ENCODE peak calls at places on chromosome 7, in eight cellular contexts. M, G, B, K, A, F, S and U are unnamed samples.

GRCh38 chr7:105643384-105643783 is 62.1 kb upstream of the EFCAB10 start:
- DNase-seq in S (no peak), K (no peak), F (peak), A (no peak), G (no peak), M (no peak), B (peak), U (no peak)

GRCh38 chr7:73725703-73726466 is 6.4 kb upstream of the STX1A start:
- DNase-seq in F (peak), S (peak), K (no peak), M (peak), A (peak), G (peak), B (peak), U (peak)

GRCh38 chr7:33764752-33765451 is 140.4 kb upstream of the BMPER start:
- DNase-seq in B (no peak), A (peak), M (no peak), F (no peak), G (peak), K (no peak), S (peak), U (no peak)

GRCh38 chr7:68613405-68613804 is 984.9 kb upstream of the AUTS2 start:
- DNase-seq in B (no peak), M (no peak), F (no peak), K (no peak), S (no peak), G (no peak), A (no peak), U (no peak)

GRCh38 chr7:25726682-25727357 is 425.2 kb upstream of the NFE2L3 start:
- DNase-seq in S (no peak), A (no peak), F (no peak), B (no peak), M (no peak), K (no peak), G (no peak), U (no peak)

GRCh38 chr7:95718556-95719410 is 53.6 kb upstream of the DYNC1I1 start:
- DNase-seq in G (peak), A (no peak), K (no peak), M (no peak), F (no peak), S (no peak), B (peak), U (no peak)

GRCh38 chr7:21507627-21508343 is 35.1 kb upstream of the DNAH11 start:
- DNase-seq in K (no peak), B (peak), A (peak), M (no peak), G (peak), S (peak), F (no peak), U (peak)

GRCh38 chr7:30240401-30240800 is 44.0 kb upstream of the ZNRF2 start:
- DNase-seq in A (no peak), B (peak), K (no peak), G (no peak), F (no peak), S (no peak), M (no peak), U (peak)

GRCh38 chr7:97845622-97846203 is 26.5 kb downstream of the ASNS start:
- DNase-seq in M (no peak), F (no peak), S (peak), K (no peak), A (no peak), B (peak), G (peak), U (peak)

GRCh38 chr7:22375359-22376048 is 18.6 kb upstream of the RAPGEF5 start:
- DNase-seq in F (no peak), M (no peak), A (no peak), K (no peak), S (no peak), G (no peak), B (no peak), U (no peak)

GRCh38 chr7:50793115-50793946 is 10.6 kb upstream of the GRB10 start:
- DNase-seq in G (peak), A (peak), M (peak), K (no peak), S (peak), F (peak), B (peak), U (peak)

GRCh38 chr7:47581442-47581820 is 480 bp downstream of the TNS3 start:
- DNase-seq in A (peak), B (no peak), S (no peak), K (no peak), G (no peak), M (no peak), F (no peak), U (no peak)

GRCh38 chr7:156423876-156424275 is 216.7 kb upstream of the RNF32 start:
- DNase-seq in M (no peak), G (no peak), B (no peak), S (peak), F (no peak), K (no peak), A (no peak), U (no peak)

GRCh38 chr7:141920281-141920680 is 4.1 kb downstream of the OR9A4 start:
- DNase-seq in B (no peak), M (no peak), F (no peak), S (no peak), K (no peak), G (no peak), A (no peak), U (no peak)

GRCh38 chr7:126720232-126720631 is 532.5 kb downstream of the GRM8 start:
- DNase-seq in K (no peak), F (no peak), S (no peak), B (no peak), G (no peak), M (no peak), A (no peak), U (no peak)

GRCh38 chr7:141649865-141650499 is 52.0 kb downstream of the DENND11 start:
- DNase-seq in F (peak), S (peak), M (peak), A (peak), K (no peak), B (peak), G (peak), U (peak)

GRCh38 chr7:135095450-135095849 is 52.4 kb upstream of the TMEM140 start:
- DNase-seq in F (no peak), K (no peak), S (no peak), B (no peak), A (no peak), G (no peak), M (no peak), U (no peak)

GRCh38 chr7:73342645-73343044 is 14.7 kb downstream of the FKBP6 start:
- DNase-seq in F (no peak), S (peak), G (peak), A (peak), B (no peak), K (no peak), M (peak), U (no peak)

GRCh38 chr7:2175091-2175490 is 57.7 kb downstream of the MAD1L1 start:
- DNase-seq in M (no peak), S (no peak), F (no peak), A (no peak), B (no peak), G (no peak), K (no peak), U (no peak)

GRCh38 chr7:74289018-74289659 is at the start of gene CLIP2:
- DNase-seq in G (peak), A (peak), F (peak), S (peak), K (peak), B (peak), M (peak), U (peak)

GRCh38 chr7:92697012-92697411 is 106.8 kb upstream of the FAM133B start:
- DNase-seq in G (no peak), M (no peak), K (no peak), S (no peak), B (no peak), A (no peak), F (no peak), U (no peak)

GRCh38 chr7:154953006-154953684 is 49.8 kb downstream of the PAXIP1 start:
- DNase-seq in S (peak), K (peak), M (no peak), F (peak), B (peak), A (peak), G (peak), U (peak)

GRCh38 chr7:113209449-113210203 is 91.3 kb upstream of the SMIM30 start:
- DNase-seq in F (no peak), S (no peak), A (no peak), B (no peak), M (no peak), K (no peak), G (no peak), U (no peak)

GRCh38 chr7:120981888-120982615 is 6.5 kb upstream of the CPED1 start:
- DNase-seq in M (no peak), G (no peak), B (no peak), A (no peak), S (no peak), K (no peak), F (no peak), U (no peak)

GRCh38 chr7:78473011-78473410 is 674.4 kb downstream of the PHTF2 start:
- DNase-seq in B (no peak), S (no peak), A (no peak), M (no peak), F (no peak), K (no peak), G (no peak), U (no peak)

GRCh38 chr7:114370177-114370576 is 44.4 kb upstream of the FOXP2 start:
- DNase-seq in M (no peak), S (no peak), G (no peak), A (no peak), K (no peak), F (no peak), B (no peak), U (no peak)

GRCh38 chr7:117830422-117830954 is 42.8 kb downstream of the CTTNBP2 start:
- DNase-seq in S (peak), K (no peak), B (no peak), G (no peak), A (no peak), M (no peak), F (no peak), U (no peak)

GRCh38 chr7:47194516-47194915 is 387.4 kb downstream of the TNS3 start:
- DNase-seq in G (no peak), M (no peak), S (no peak), K (no peak), B (no peak), F (no peak), A (no peak), U (no peak)

GRCh38 chr7:47819054-47819920 is 129.0 kb downstream of the PKD1L1 start:
- DNase-seq in A (peak), F (peak), S (peak), K (no peak), B (peak), M (peak), G (peak), U (peak)

GRCh38 chr7:157432957-157433576 is 96.3 kb downstream of the DNAJB6 start:
- DNase-seq in K (no peak), A (peak), B (peak), G (peak), M (no peak), S (peak), F (no peak), U (peak)

GRCh38 chr7:93249749-93250148 is 17.6 kb downstream of the VPS50 start:
- DNase-seq in S (peak), F (no peak), M (no peak), A (no peak), G (no peak), K (no peak), B (no peak), U (no peak)

GRCh38 chr7:129840757-129841156 is 112.0 kb downstream of the UBE2H start:
- DNase-seq in A (no peak), B (no peak), F (no peak), S (peak), G (no peak), K (no peak), M (no peak), U (no peak)

GRCh38 chr7:70693690-70694356 is 438.1 kb upstream of the GALNT17 start:
- DNase-seq in M (peak), B (no peak), S (peak), G (no peak), F (peak), A (peak), K (peak), U (no peak)
- TF ChIP-seq POLR2A in M (no peak), B (no peak), S (no peak), G (no peak), F (peak), A (no peak), K (no peak), U (no peak)

GRCh38 chr7:101904019-101904418 is 86.6 kb downstream of the CUX1 start:
- DNase-seq in K (no peak), G (no peak), B (no peak), M (no peak), F (no peak), A (no peak), S (no peak), U (no peak)
- TF ChIP-seq POLR2A in K (no peak), G (no peak), B (no peak), M (no peak), F (no peak), A (no peak), S (no peak), U (no peak)

GRCh38 chr7:108143658-108144420 is 13.7 kb upstream of the LAMB4 start:
- DNase-seq in F (no peak), B (peak), S (no peak), A (no peak), G (no peak), K (no peak), M (no peak), U (no peak)
- TF ChIP-seq POLR2A in F (no peak), B (no peak), S (no peak), A (no peak), G (no peak), K (no peak), M (no peak), U (no peak)

GRCh38 chr7:100081535-100082102 is at the start of gene ZNF3:
- DNase-seq in B (peak), M (peak), K (peak), A (peak), G (peak), F (peak), S (peak), U (peak)
- TF ChIP-seq POLR2A in B (peak), M (peak), K (peak), A (no peak), G (peak), F (peak), S (no peak), U (peak)

GRCh38 chr7:130951303-130951975 is 217.4 kb upstream of the KLF14 start:
- DNase-seq in A (no peak), S (no peak), K (no peak), G (no peak), M (no peak), B (no peak), F (no peak), U (no peak)

GRCh38 chr7:130949550-130949949 is 215.5 kb upstream of the KLF14 start:
- DNase-seq in F (no peak), S (no peak), B (no peak), A (no peak), M (no peak), G (no peak), K (no peak), U (no peak)

GRCh38 chr7:130950054-130950453 is 216.0 kb upstream of the KLF14 start:
- DNase-seq in F (no peak), A (no peak), G (no peak), S (no peak), M (no peak), K (no peak), B (no peak), U (no peak)

GRCh38 chr7:130951976-130952313 is 217.9 kb upstream of the KLF14 start:
- DNase-seq in S (no peak), M (no peak), A (no peak), F (no peak), B (no peak), G (no peak), K (no peak), U (no peak)

GRCh38 chr7:130950741-130951140 is 216.7 kb upstream of the KLF14 start:
- DNase-seq in B (no peak), F (no peak), S (no peak), M (no peak), G (no peak), A (no peak), K (no peak), U (no peak)
- TF ChIP-seq POLR2A in B (no peak), F (no peak), S (no peak), M (no peak), G (no peak), A (no peak), K (no peak), U (no peak)